ENCODE peak calls at places on chromosomes 2 and 18, in eight cellular contexts. U, X, P, V, R, A, D and O are unnamed samples.

GRCh38 chr2:208872591-208872990 is 466.0 kb downstream of the PTH2R start:
- DNase-seq in U (no peak), X (no peak), P (peak; percentile 80), V (no peak), R (no peak), A (no peak), D (no peak), O (no peak)

GRCh38 chr18:58299135-58299473 is 255.1 kb downstream of the NEDD4L start:
- DNase-seq in U (no peak), X (no peak), P (no peak), V (no peak), R (no peak), A (no peak), D (no peak), O (no peak)

GRCh38 chr2:143629344-143629743 is 500.1 kb downstream of the ARHGAP15 start:
- DNase-seq in U (no peak), X (no peak), P (no peak), V (no peak), R (no peak), A (no peak), D (no peak), O (no peak)

GRCh38 chr2:149715005-149715592 is 127.5 kb upstream of the MMADHC start:
- DNase-seq in U (no peak), X (no peak), P (peak; percentile 44), V (peak; percentile 1), R (peak; percentile 47), A (no peak), D (peak; percentile 29), O (no peak)

GRCh38 chr2:36356199-36356989 is 816 bp downstream of the CRIM1 start:
- DNase-seq in U (peak; percentile 84), X (peak; percentile 51), P (no peak), V (peak; percentile 71), R (peak; percentile 75), A (peak; percentile 81), D (peak; percentile 58), O (peak; percentile 95)

GRCh38 chr2:144441711-144442141 is 78.2 kb downstream of the ZEB2 start:
- DNase-seq in U (no peak), X (no peak), P (no peak), V (no peak), R (no peak), A (no peak), D (no peak), O (no peak)

GRCh38 chr2:32262105-32262504 is 2.6 kb downstream of the NLRC4 start:
- DNase-seq in U (no peak), X (no peak), P (no peak), V (no peak), R (no peak), A (no peak), D (no peak), O (no peak)

GRCh38 chr2:39264733-39265132 is 21.0 kb upstream of the CDKL4 start:
- DNase-seq in U (no peak), X (no peak), P (no peak), V (peak; percentile 80), R (no peak), A (no peak), D (no peak), O (no peak)

GRCh38 chr2:54897420-54898310 is 152.6 kb downstream of the RTN4 start:
- DNase-seq in U (no peak), X (no peak), P (no peak), V (no peak), R (no peak), A (no peak), D (no peak), O (no peak)

GRCh38 chr18:10101293-10101701 is 187.5 kb downstream of the VAPA start:
- DNase-seq in U (no peak), X (no peak), P (no peak), V (no peak), R (peak; percentile 11), A (no peak), D (no peak), O (no peak)

GRCh38 chr18:13540783-13541182 is 185.6 kb downstream of the FAM210A start:
- DNase-seq in U (no peak), X (no peak), P (no peak), V (no peak), R (no peak), A (no peak), D (no peak), O (no peak)

GRCh38 chr18:67301592-67301991 is 214.9 kb downstream of the DSEL start:
- DNase-seq in U (no peak), X (no peak), P (peak; percentile 46), V (no peak), R (no peak), A (no peak), D (no peak), O (no peak)

GRCh38 chr2:205375453-205375852 is 306.8 kb upstream of the NRP2 start:
- DNase-seq in U (no peak), X (no peak), P (no peak), V (no peak), R (no peak), A (no peak), D (no peak), O (no peak)

GRCh38 chr2:42562474-42563144 is 5.8 kb upstream of the MTA3 start:
- DNase-seq in U (peak; percentile 56), X (peak; percentile 83), P (peak; percentile 60), V (no peak), R (no peak), A (no peak), D (no peak), O (no peak)

GRCh38 chr2:184596819-184597411 is 1.4 kb upstream of the ZNF804A start:
- DNase-seq in U (no peak), X (no peak), P (peak; percentile 61), V (peak; percentile 91), R (peak; percentile 26), A (no peak), D (no peak), O (no peak)

GRCh38 chr2:109537565-109538221 is 76.1 kb downstream of the SEPTIN10 start:
- DNase-seq in U (no peak), X (no peak), P (no peak), V (no peak), R (no peak), A (no peak), D (no peak), O (no peak)

DNA sequence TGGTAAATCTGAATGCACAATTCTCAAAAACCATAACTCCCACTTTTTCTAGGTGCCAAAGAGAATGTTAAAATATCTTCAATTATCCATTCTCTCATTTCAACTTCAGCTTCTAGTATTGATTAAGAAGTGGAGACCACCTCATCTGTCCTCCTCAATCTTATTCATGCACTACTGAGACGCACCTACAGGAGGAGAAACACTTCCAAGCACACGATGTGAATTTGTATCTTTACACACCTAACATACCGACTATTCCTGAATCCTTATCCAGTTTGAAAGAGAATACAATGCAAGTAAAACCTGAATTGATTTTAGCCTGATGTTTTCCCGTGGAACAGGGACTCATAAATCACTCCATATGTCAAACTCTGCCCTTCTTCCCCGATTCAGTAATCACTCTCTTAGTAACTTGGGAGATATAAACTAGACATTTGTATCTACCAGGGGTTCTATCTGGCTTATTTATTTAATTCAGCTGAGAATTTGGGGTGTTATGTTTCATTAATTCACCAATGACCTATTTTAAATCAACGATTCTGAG is 101.0 kb downstream of the MREG start:
- DNase-seq in U (no peak), X (no peak), P (no peak), V (no peak), R (no peak), A (no peak), D (no peak), O (no peak)
- TF ChIP-seq CTCF in U (no peak), X (no peak), P (no peak), V (no peak), R (peak; percentile 5), A (no peak), D (peak; percentile 18), O (peak; percentile 44)

GRCh38 chr2:176445831-176446433 is 176.7 kb downstream of the MTX2 start:
- DNase-seq in U (no peak), X (no peak), P (peak; percentile 62), V (no peak), R (no peak), A (no peak), D (no peak), O (no peak)
- TF ChIP-seq CTCF in U (no peak), X (no peak), P (no peak), V (no peak), R (no peak), A (no peak), D (no peak), O (no peak)

DNA sequence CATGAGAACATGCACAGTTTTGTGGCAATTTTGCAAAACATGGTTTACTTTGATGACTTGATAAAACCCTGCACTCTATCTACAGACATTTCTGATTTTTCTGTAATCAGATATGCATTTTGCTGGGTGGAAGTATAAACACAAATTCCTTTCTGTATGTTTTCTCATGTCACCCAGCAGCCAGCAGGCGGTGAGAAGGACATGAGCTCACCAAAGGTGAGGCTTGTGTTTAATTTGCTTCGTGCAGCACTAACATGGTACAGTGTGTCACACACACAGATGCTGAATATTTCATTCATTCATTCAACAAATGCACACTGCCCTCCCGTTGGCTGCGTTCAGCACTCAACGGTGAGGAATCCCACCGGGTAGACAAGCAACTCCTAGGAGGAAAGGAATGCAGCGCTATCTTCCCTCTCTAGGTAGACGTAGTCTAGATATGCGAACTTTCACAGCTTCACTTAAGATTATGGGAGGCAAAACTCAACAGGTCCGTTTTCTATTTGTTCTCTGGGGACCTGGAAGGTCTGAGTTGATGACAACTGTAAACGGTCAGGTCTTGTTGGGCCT is 85.2 kb downstream of the LONRF2 start:
- DNase-seq in U (no peak), X (no peak), P (no peak), V (no peak), R (no peak), A (no peak), D (no peak), O (no peak)
- TF ChIP-seq CTCF in U (no peak), X (no peak), P (no peak), V (peak; percentile 9), R (no peak), A (no peak), D (no peak), O (peak; percentile 50)

GRCh38 chr18:41389936-41390667 is 564.9 kb upstream of the PIK3C3 start:
- DNase-seq in U (no peak), X (no peak), P (peak; percentile 21), V (no peak), R (no peak), A (no peak), D (no peak), O (no peak)

GRCh38 chr18:41391616-41392610 is 563.1 kb upstream of the PIK3C3 start:
- DNase-seq in U (no peak), X (peak; percentile 16), P (peak; percentile 53), V (no peak), R (peak; percentile 85), A (no peak), D (peak; percentile 72), O (no peak)

GRCh38 chr18:41396861-41397260 is 558.2 kb upstream of the PIK3C3 start:
- DNase-seq in U (no peak), X (no peak), P (peak; percentile 78), V (no peak), R (no peak), A (no peak), D (no peak), O (no peak)

GRCh38 chr18:41396211-41396610 is 558.8 kb upstream of the PIK3C3 start:
- DNase-seq in U (no peak), X (no peak), P (no peak), V (no peak), R (no peak), A (no peak), D (no peak), O (no peak)

DNA sequence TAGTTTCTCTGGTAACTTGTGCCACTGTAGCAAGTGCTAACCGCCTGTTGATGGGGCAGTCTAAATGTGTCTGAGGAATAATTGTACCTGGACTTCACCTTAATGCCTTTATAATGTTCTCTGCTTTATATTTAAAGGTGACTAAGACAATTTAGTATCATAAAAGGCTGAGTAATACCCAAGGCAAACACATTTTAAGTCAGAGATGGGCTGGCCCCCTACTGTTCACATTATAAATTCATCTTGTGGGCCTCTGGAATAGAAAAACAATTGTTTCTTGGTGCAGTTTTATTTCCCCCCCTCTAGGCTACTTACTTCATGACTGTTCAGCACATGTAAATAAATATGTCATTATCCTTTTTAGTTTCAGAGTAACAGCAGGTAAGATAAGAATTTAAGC is 559.3 kb upstream of the PIK3C3 start:
- DNase-seq in U (no peak), X (no peak), P (peak; percentile 32), V (no peak), R (no peak), A (no peak), D (no peak), O (no peak)
- TF ChIP-seq CTCF in U (no peak), X (no peak), P (no peak), V (no peak), R (no peak), A (no peak), D (no peak), O (peak; percentile 44)